ENCODE peak calls at places on chromosome 14, in eight cellular contexts. Q is H54, L is NB4, S is A549, Z is GM12892, Y is testis, U is suprapubic skin, E is IMR-90. X is an unnamed sample.

GRCh38 chr14:56295743-56296142 is 177.5 kb downstream of the PELI2 start:
- DNase-seq in U (no peak), Q (no peak), S (no peak), E (no peak), L (no peak), Y (no peak), Z (no peak), X (no peak)

GRCh38 chr14:56580317-56580711 is 716 bp downstream of the TMEM260 start:
- DNase-seq in U (no peak), E (no peak), L (no peak), Q (no peak), Y (no peak), Z (no peak), S (no peak), X (no peak)

GRCh38 chr14:67426983-67427601 is 15.1 kb upstream of the PLEK2 start:
- DNase-seq in U (no peak), Z (peak), L (peak), E (peak), Y (peak), S (peak), Q (peak), X (peak)

GRCh38 chr14:81211844-81212243 is 8.9 kb downstream of the GTF2A1 start:
- DNase-seq in U (no peak), Z (no peak), S (no peak), L (peak), Q (no peak), E (peak), Y (no peak), X (peak)

GRCh38 chr14:79260406-79260805 is 950.9 kb downstream of the DIO2 start:
- DNase-seq in L (no peak), S (no peak), Y (no peak), E (no peak), Q (no peak), U (no peak), Z (no peak), X (no peak)

GRCh38 chr14:105085766-105086165 is 20.5 kb upstream of the GPR132 start:
- DNase-seq in L (no peak), Y (no peak), U (peak), Z (peak), S (no peak), Q (no peak), E (no peak), X (no peak)

GRCh38 chr14:28057286-28058011 is 709.1 kb upstream of the FOXG1 start:
- DNase-seq in E (no peak), U (no peak), Q (no peak), Y (no peak), Z (no peak), S (no peak), L (peak), X (peak)

GRCh38 chr14:68682166-68683103 is 110.4 kb downstream of the ZFP36L1 start:
- DNase-seq in Q (no peak), S (peak), L (peak), E (peak), Z (no peak), U (no peak), Y (no peak), X (no peak)

GRCh38 chr14:101853455-101854018 is 92.0 kb downstream of the PPP2R5C start:
- DNase-seq in L (no peak), U (no peak), E (no peak), Q (no peak), S (no peak), Y (no peak), Z (no peak), X (no peak)

GRCh38 chr14:103398427-103399195 is 13.4 kb downstream of the MARK3 start:
- DNase-seq in L (peak), U (no peak), S (no peak), Y (peak), E (peak), Z (no peak), Q (no peak), X (no peak)

GRCh38 chr14:29390046-29390841 is 537.4 kb downstream of the PRKD1 start:
- DNase-seq in U (no peak), L (no peak), E (no peak), Y (no peak), S (no peak), Z (no peak), Q (no peak), X (no peak)

GRCh38 chr14:77498120-77498979 is at the start of gene ISM2:
- DNase-seq in L (peak), Q (no peak), Y (peak), E (peak), Z (peak), U (no peak), S (peak), X (peak)

GRCh38 chr14:68685419-68686211 is 107.3 kb downstream of the ZFP36L1 start:
- DNase-seq in U (peak), S (no peak), L (peak), E (peak), Z (peak), Q (no peak), Y (no peak), X (no peak)

GRCh38 chr14:22471545-22472121 is 117.4 kb downstream of the DAD1 start:
- DNase-seq in L (peak), S (peak), Q (no peak), U (no peak), Z (no peak), Y (peak), E (peak), X (peak)

GRCh38 chr14:51041117-51041531 is 53.8 kb downstream of the TRIM9 start:
- DNase-seq in E (no peak), L (no peak), Z (no peak), Y (no peak), U (no peak), Q (no peak), S (no peak), X (no peak)

GRCh38 chr14:68638056-68638816 is 154.6 kb downstream of the ZFP36L1 start:
- DNase-seq in Y (no peak), U (no peak), S (no peak), Z (no peak), Q (no peak), E (peak), L (no peak), X (no peak)

GRCh38 chr14:105026033-105026785 is 5.3 kb upstream of the CDCA4 start:
- DNase-seq in Y (no peak), Q (no peak), U (no peak), E (peak), Z (no peak), S (no peak), L (peak), X (no peak)

GRCh38 chr14:33958616-33959226 is 7.8 kb upstream of the EGLN3 start:
- DNase-seq in Y (no peak), Z (no peak), S (no peak), Q (no peak), L (no peak), E (no peak), U (no peak), X (peak)

GRCh38 chr14:96762650-96763049 is 34.5 kb upstream of the VRK1 start:
- DNase-seq in E (peak), S (peak), L (peak), Z (peak), Y (peak), U (no peak), Q (peak), X (peak)

GRCh38 chr14:84850595-84850994 is 679.3 kb upstream of the FLRT2 start:
- DNase-seq in S (no peak), L (no peak), Y (no peak), Z (no peak), Q (no peak), U (no peak), E (no peak), X (no peak)

GRCh38 chr14:86013663-86014062 is 483.7 kb downstream of the FLRT2 start:
- DNase-seq in Z (no peak), U (no peak), L (no peak), E (peak), Q (no peak), Y (no peak), S (no peak), X (no peak)

GRCh38 chr14:104445832-104446381 is 133.7 kb upstream of the C14orf180 start:
- DNase-seq in E (no peak), U (peak), Q (no peak), L (no peak), S (no peak), Z (no peak), Y (no peak), X (no peak)

GRCh38 chr14:59215353-59215752 is 26.9 kb downstream of the DAAM1 start:
- DNase-seq in Y (peak), L (no peak), Q (no peak), U (peak), S (no peak), E (peak), Z (no peak), X (no peak)

GRCh38 chr14:36430662-36431084 is 89.4 kb downstream of the NKX2-1 start:
- DNase-seq in E (no peak), Z (no peak), L (no peak), Y (no peak), S (no peak), U (no peak), Q (no peak), X (no peak)
- TF ChIP-seq POLR2A in E (no peak), Z (no peak), L (no peak), Y (no peak), S (no peak), U (no peak), Q (no peak), X (no peak)

GRCh38 chr14:32075636-32076277 is 1.3 kb upstream of the ARHGAP5 start:
- DNase-seq in Z (no peak), U (peak), S (peak), L (peak), Q (peak), Y (peak), E (peak), X (peak)

GRCh38 chr14:32077081-32078029 is at the start of gene ARHGAP5:
- DNase-seq in E (peak), L (peak), Y (peak), Z (no peak), U (peak), S (no peak), Q (peak), X (peak)

GRCh38 chr14:32074887-32075572 is 2.1 kb upstream of the ARHGAP5 start:
- DNase-seq in Y (no peak), U (no peak), S (no peak), Z (no peak), Q (no peak), E (peak), L (no peak), X (no peak)

GRCh38 chr14:32078030-32078793 is 1.1 kb downstream of the ARHGAP5 start:
- DNase-seq in S (peak), U (no peak), E (peak), Y (peak), Q (no peak), L (peak), Z (no peak), X (peak)

DNA sequence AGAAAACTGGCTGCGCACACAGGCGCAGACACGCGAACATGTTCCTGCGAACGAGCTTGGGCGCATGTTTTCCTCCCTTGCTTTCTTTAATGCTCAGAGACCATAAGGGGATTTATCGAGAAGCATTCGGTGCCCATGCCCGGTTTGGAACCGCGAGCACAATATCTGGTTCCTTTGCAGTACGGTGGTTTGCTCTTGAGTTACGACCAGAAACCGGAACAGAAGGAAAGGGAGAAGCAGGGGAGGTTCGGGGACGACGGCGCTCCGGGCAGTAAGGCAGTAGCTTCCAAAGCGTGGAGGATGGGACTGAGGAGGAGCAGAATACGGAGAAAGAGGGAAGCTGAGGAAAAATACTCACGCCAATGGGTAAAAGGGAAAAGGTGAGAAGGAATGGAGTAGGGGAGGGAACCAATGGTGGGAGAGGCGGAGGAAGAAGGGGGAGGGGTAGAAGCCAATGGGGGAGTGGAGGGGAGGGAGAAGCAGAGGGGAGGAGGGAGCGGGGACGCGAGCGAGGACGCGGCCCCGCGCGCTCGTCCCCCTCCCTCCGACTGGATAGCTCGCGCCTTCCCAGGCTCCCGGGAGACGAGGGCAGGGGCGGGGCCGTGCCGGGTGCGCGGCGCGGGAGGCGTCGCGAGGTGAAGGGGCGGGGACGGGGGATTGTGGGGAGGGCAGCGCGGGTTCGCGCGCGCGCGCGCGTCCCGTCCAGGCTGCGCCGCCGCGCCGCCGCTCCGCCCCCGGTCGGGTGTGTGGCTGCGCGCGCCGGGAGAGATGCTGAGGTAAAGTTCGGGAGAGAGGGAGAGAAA is 625 bp upstream of the ARHGAP5 start:
- DNase-seq in E (peak), Y (peak), S (peak), U (peak), L (peak), Z (peak), Q (peak), X (peak)
- TF ChIP-seq POLR2A in E (peak), Y (no peak), S (peak), U (no peak), L (no peak), Z (peak), Q (no peak), X (peak)

GRCh38 chr14:24775919-24776318 is 141.9 kb upstream of the GZMB start:
- DNase-seq in E (no peak), L (no peak), S (no peak), U (no peak), Y (peak), Q (no peak), Z (no peak), X (no peak)
- TF ChIP-seq POLR2A in E (no peak), L (no peak), S (no peak), U (no peak), Y (no peak), Q (no peak), Z (no peak), X (no peak)

DNA sequence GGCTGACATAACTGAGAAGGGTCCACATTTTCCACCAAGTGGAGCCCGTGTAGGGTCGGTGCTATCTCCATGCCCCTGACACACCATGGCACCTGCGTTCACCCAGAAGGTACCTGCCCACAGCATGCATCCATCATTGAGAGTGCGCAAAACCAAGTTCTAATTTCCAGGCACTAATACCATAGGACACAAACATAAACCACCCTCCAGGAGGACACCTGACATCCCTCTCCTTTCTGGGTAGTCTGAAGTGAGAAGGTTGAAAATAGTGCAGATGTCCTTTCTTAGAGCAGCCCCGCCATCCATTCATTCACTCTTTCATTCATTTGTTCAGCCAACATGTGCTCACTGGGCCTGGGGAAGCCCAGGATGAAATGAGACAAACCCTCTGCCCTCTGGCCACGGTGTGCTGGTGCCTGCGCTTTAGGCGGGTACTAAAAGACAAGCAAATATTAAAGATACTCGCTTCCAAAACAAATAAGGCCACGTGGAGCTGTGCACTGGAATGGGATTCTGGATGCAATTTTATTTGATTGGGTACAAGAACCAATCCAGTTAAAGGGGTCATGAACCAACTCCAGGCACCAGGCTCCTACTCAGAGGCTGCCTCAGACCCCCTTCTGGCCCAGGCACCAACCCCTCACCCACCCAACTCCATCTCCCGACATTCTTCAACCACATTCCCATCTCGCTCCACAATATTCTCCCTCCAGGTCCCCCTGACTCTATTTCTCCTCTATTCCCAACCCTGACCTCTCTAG is 1.2 kb downstream of the TTC7B start:
- DNase-seq in Y (no peak), Z (no peak), U (no peak), L (no peak), Q (no peak), S (no peak), E (no peak), X (no peak)
- TF ChIP-seq POLR2A in Y (no peak), Z (no peak), U (no peak), L (no peak), Q (no peak), S (no peak), E (no peak), X (no peak)